ENCODE peak calls at places on chromosomes 2 and 18, in nine cellular contexts. H, X, W, Y, S, M, B, K and R are unnamed samples.

GRCh38 chr2:37564356-37564755 is 107.1 kb downstream of the CDC42EP3 start:
- DNase-seq in H (no peak), X (no peak), W (no peak), Y (no peak), S (no peak), M (no peak), B (no peak), K (no peak), R (no peak)

GRCh38 chr18:75582406-75582821 is 154.9 kb upstream of the SMIM21 start:
- DNase-seq in H (no peak), X (no peak), W (no peak), Y (peak; percentile 88), S (no peak), M (no peak), B (no peak), K (no peak), R (no peak)

GRCh38 chr18:70419526-70419925 is 130.7 kb downstream of the SOCS6 start:
- DNase-seq in H (no peak), X (no peak), W (no peak), Y (peak; percentile 92), S (no peak), M (no peak), B (no peak), K (no peak), R (no peak)

GRCh38 chr2:20378891-20379519 is 28.4 kb upstream of the PUM2 start:
- DNase-seq in H (peak; percentile 60), X (peak; percentile 45), W (peak; percentile 90), Y (peak; percentile 80), S (peak; percentile 79), M (peak; percentile 76), B (no peak), K (peak; percentile 80), R (peak; percentile 91)

GRCh38 chr2:126642031-126642430 is 13.9 kb upstream of the GYPC start:
- DNase-seq in H (no peak), X (no peak), W (no peak), Y (no peak), S (no peak), M (no peak), B (no peak), K (no peak), R (no peak)

GRCh38 chr18:46452820-46453219 is 204.2 kb downstream of the LOXHD1 start:
- DNase-seq in H (no peak), X (no peak), W (no peak), Y (peak; percentile 54), S (no peak), M (no peak), B (no peak), K (no peak), R (no peak)

GRCh38 chr18:79512461-79513380 is 117.0 kb downstream of the NFATC1 start:
- DNase-seq in H (no peak), X (no peak), W (no peak), Y (no peak), S (peak; percentile 23), M (peak; percentile 39), B (no peak), K (no peak), R (peak; percentile 12)

GRCh38 chr2:220043155-220043992 is 415.9 kb downstream of the SLC4A3 start:
- DNase-seq in H (no peak), X (no peak), W (no peak), Y (peak; percentile 70), S (no peak), M (no peak), B (no peak), K (no peak), R (no peak)

GRCh38 chr18:78632111-78632541 is 347.5 kb upstream of the SALL3 start:
- DNase-seq in H (no peak), X (no peak), W (no peak), Y (peak; percentile 30), S (no peak), M (no peak), B (peak; percentile 42), K (no peak), R (no peak)

GRCh38 chr2:120346667-120347358 is 877 bp downstream of the INHBB start:
- DNase-seq in H (no peak), X (no peak), W (peak; percentile 26), Y (peak; percentile 39), S (no peak), M (no peak), B (no peak), K (no peak), R (peak; percentile 37)

GRCh38 chr2:191625016-191625415 is 52.9 kb upstream of the NABP1 start:
- DNase-seq in H (no peak), X (no peak), W (no peak), Y (peak; percentile 45), S (no peak), M (no peak), B (no peak), K (peak; percentile 75), R (no peak)

GRCh38 chr2:128520787-128521186 is 202.1 kb upstream of the HS6ST1 start:
- DNase-seq in H (no peak), X (no peak), W (no peak), Y (no peak), S (no peak), M (no peak), B (no peak), K (no peak), R (no peak)

GRCh38 chr2:115910270-115910669 is 1467.8 kb downstream of the DPP10 start:
- DNase-seq in H (no peak), X (no peak), W (peak; percentile 42), Y (no peak), S (no peak), M (no peak), B (no peak), K (no peak), R (peak; percentile 25)

GRCh38 chr2:109164739-109165221 is 35.8 kb downstream of the SH3RF3 start:
- DNase-seq in H (no peak), X (no peak), W (no peak), Y (peak; percentile 92), S (no peak), M (no peak), B (peak; percentile 61), K (no peak), R (peak; percentile 56)

GRCh38 chr2:162258686-162259085 is 15.4 kb upstream of the FAP start:
- DNase-seq in H (no peak), X (no peak), W (no peak), Y (peak; percentile 66), S (no peak), M (no peak), B (no peak), K (no peak), R (no peak)

GRCh38 chr2:38233231-38233983 is 143.7 kb downstream of the ATL2 start:
- DNase-seq in H (peak; percentile 5), X (no peak), W (no peak), Y (peak; percentile 83), S (no peak), M (no peak), B (peak; percentile 25), K (no peak), R (no peak)

GRCh38 chr2:38720613-38721241 is 30.4 kb downstream of the SRSF7 start:
- DNase-seq in H (peak; percentile 41), X (no peak), W (no peak), Y (peak; percentile 100), S (peak; percentile 60), M (peak; percentile 73), B (no peak), K (no peak), R (peak; percentile 96)

GRCh38 chr2:166410828-166411472 is 35.2 kb upstream of the SCN9A start:
- DNase-seq in H (no peak), X (no peak), W (no peak), Y (peak; percentile 98), S (no peak), M (no peak), B (no peak), K (peak; percentile 31), R (no peak)

GRCh38 chr18:22108674-22109073 is 60.7 kb upstream of the GATA6 start:
- DNase-seq in H (no peak), X (no peak), W (no peak), Y (no peak), S (peak; percentile 35), M (no peak), B (no peak), K (peak; percentile 47), R (no peak)

GRCh38 chr2:27776097-27776496 is 4.6 kb downstream of the MRPL33 start:
- DNase-seq in H (no peak), X (no peak), W (no peak), Y (peak; percentile 48), S (no peak), M (no peak), B (no peak), K (no peak), R (peak; percentile 92)
- H3K4me1 ChIP-seq in H (peaks cover 74% of the 10 kb centered on the region), X (peaks cover 3% of the 10 kb centered on the region), W (peaks cover 12% of the 10 kb centered on the region), Y (no peaks in the 10 kb centered on the region), S (peaks cover 74% of the 10 kb centered on the region), M (peaks cover 5% of the 10 kb centered on the region), B (peaks cover 15% of the 10 kb centered on the region), K (peaks cover 33% of the 10 kb centered on the region), R (peaks cover 36% of the 10 kb centered on the region)

DNA sequence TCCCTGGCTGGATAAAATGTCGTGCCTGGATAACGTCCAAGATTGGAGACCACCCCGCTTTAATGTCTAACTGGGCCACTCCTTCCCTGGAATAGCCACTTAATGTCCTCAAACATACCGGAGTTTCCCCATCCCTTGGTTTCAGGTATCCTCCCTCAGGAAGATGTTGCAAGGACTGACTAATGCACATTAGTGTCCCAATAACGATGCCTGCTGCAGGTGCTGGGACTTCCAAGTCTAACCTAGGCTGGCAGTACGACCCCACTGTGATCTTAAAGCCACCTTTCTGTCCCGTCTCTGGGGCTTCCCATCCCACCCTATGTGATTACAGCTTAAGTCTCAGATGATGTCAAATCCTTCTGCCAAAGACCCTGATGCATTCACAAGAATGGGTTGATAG is 1.1 kb upstream of the ATP6V1C2 start:
- DNase-seq in H (no peak), X (no peak), W (no peak), Y (no peak), S (no peak), M (no peak), B (no peak), K (no peak), R (no peak)
- H3K27me3 ChIP-seq in H (no peaks in the 10 kb centered on the region), X (peaks cover 24% of the 10 kb centered on the region), W (peaks cover 97% of the 10 kb centered on the region), Y (peaks cover 31% of the 10 kb centered on the region), S (peaks cover 66% of the 10 kb centered on the region), M (peaks cover 34% of the 10 kb centered on the region), B (no peaks in the 10 kb centered on the region), K (peaks cover 78% of the 10 kb centered on the region), R (no peaks in the 10 kb centered on the region)

GRCh38 chr2:135095591-135095990 is 43.5 kb downstream of the RAB3GAP1 start:
- DNase-seq in H (no peak), X (no peak), W (no peak), Y (no peak), S (no peak), M (no peak), B (no peak), K (no peak), R (no peak)
- H3K4me1 ChIP-seq in H (no peaks in the 10 kb centered on the region), X (no peaks in the 10 kb centered on the region), W (no peaks in the 10 kb centered on the region), Y (no peaks in the 10 kb centered on the region), S (peaks cover 57% of the 10 kb centered on the region), M (no peaks in the 10 kb centered on the region), B (no peaks in the 10 kb centered on the region), K (peaks cover 40% of the 10 kb centered on the region), R (no peaks in the 10 kb centered on the region)

DNA sequence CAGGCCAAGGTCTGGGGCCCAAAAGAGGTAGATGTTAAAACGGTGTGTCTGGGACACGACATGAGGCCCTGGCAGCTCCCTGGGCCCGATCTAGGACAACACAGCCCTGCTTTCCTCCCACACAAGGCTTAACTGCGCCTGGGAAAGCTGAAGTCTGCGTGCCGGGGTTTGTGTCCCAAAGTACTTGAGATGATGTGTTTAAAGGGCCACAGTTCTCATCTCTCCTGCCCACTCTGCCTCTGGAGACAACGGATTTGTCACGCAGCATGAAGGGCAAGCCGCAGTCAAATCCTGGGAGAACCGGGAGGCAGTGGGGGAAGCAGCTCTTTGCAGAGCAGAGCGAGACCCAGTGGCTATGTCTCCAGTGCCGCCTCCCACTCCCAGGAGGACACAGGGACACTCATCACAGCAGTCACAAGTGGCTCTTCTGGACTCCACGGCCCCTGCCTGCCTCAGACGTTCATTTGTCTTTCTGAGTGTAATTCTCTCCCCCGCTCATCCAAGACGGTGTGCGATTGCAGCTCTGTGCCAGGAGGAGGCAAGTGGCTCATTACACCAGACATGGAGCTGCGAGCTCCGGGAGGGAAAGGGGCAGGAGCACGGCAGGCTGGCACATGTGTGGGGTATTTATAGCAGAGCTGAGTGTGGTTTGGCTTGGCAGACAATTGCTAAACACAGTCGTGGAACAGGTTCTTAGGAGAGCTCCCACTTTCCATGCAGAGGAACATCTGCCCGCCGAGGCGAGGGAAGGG is 57.7 kb upstream of the SEMA4C start:
- DNase-seq in H (no peak), X (no peak), W (no peak), Y (peak; percentile 24), S (peak; percentile 56), M (peak; percentile 77), B (no peak), K (no peak), R (peak; percentile 40)
- H3K27me3 ChIP-seq in H (no peaks in the 10 kb centered on the region), X (no peaks in the 10 kb centered on the region), W (no peaks in the 10 kb centered on the region), Y (peaks cover 32% of the 10 kb centered on the region), S (peaks cover 4% of the 10 kb centered on the region), M (no peaks in the 10 kb centered on the region), B (no peaks in the 10 kb centered on the region), K (peaks cover 91% of the 10 kb centered on the region), R (no peaks in the 10 kb centered on the region)